ENCODE peak calls at places on chromosomes 3 and 15, in nine cellular contexts. O, Z, J, H, B, N, L, U and R are unnamed samples.

GRCh38 chr3:189394599-189395121 is 222.9 kb downstream of the TPRG1 start:
- DNase-seq in U (no peak), L (no peak), N (no peak), J (no peak), H (no peak), O (no peak), B (no peak), Z (no peak), R (no peak)

GRCh38 chr3:99330924-99331532 is 307.4 kb upstream of the COL8A1 start:
- DNase-seq in L (no peak), N (no peak), B (no peak), J (no peak), H (no peak), U (no peak), O (peak), Z (peak), R (no peak)

GRCh38 chr15:40815042-40815678 is 7.9 kb upstream of the DNAJC17 start:
- DNase-seq in L (no peak), O (no peak), B (no peak), U (no peak), Z (no peak), J (no peak), N (no peak), H (no peak), R (no peak)

GRCh38 chr3:12868039-12869024 is 27.0 kb upstream of the RPL32 start:
- DNase-seq in Z (peak), L (peak), O (peak), H (peak), J (peak), B (peak), U (peak), N (peak), R (peak)

GRCh38 chr3:142115927-142116668 is 33.2 kb downstream of the TFDP2 start:
- DNase-seq in O (no peak), B (no peak), Z (no peak), J (no peak), H (no peak), N (no peak), U (no peak), L (peak), R (no peak)

GRCh38 chr3:33061782-33062181 is 35.2 kb downstream of the GLB1 start:
- DNase-seq in U (no peak), N (peak), J (peak), L (peak), H (no peak), O (peak), Z (peak), B (peak), R (no peak)

GRCh38 chr3:153138267-153139210 is 23.5 kb upstream of the RAP2B start:
- DNase-seq in N (peak), B (peak), H (peak), O (peak), L (peak), Z (peak), U (peak), J (peak), R (peak)

GRCh38 chr15:43370310-43370974 is 401 bp downstream of the ZSCAN29 start:
- DNase-seq in O (peak), L (peak), B (no peak), Z (peak), H (peak), J (peak), N (no peak), U (peak), R (no peak)

GRCh38 chr3:123365450-123366143 is 83.3 kb downstream of the ADCY5 start:
- DNase-seq in U (no peak), Z (no peak), L (no peak), N (no peak), B (no peak), H (no peak), J (no peak), O (no peak), R (peak)

GRCh38 chr15:70318996-70319465 is 221.3 kb upstream of the TLE3 start:
- DNase-seq in H (peak), N (peak), U (no peak), B (peak), L (peak), J (no peak), Z (peak), O (peak), R (no peak)

GRCh38 chr3:99568936-99569335 is 69.5 kb upstream of the COL8A1 start:
- DNase-seq in L (no peak), N (no peak), Z (no peak), U (no peak), O (no peak), B (no peak), H (no peak), J (no peak), R (no peak)

GRCh38 chr3:25820372-25820771 is 30.5 kb downstream of the OXSM start:
- DNase-seq in Z (peak), L (peak), N (peak), J (no peak), U (no peak), B (peak), O (peak), H (no peak), R (peak)

GRCh38 chr3:153242900-153243299 is 80.9 kb downstream of the RAP2B start:
- DNase-seq in N (no peak), O (no peak), J (peak), B (no peak), U (no peak), H (no peak), Z (no peak), L (no peak), R (no peak)

GRCh38 chr3:189276481-189277190 is 104.9 kb downstream of the TPRG1 start:
- DNase-seq in L (peak), N (peak), J (no peak), O (peak), Z (peak), U (no peak), B (no peak), H (peak), R (no peak)

GRCh38 chr15:75230524-75231371 is 27.4 kb upstream of the GOLGA6C start:
- DNase-seq in O (no peak), Z (no peak), B (no peak), L (no peak), U (peak), H (peak), N (no peak), J (no peak), R (no peak)

GRCh38 chr3:62951037-62951613 is 75.9 kb upstream of the CADPS start:
- DNase-seq in B (no peak), U (no peak), O (no peak), L (no peak), H (no peak), J (no peak), Z (no peak), N (no peak), R (no peak)

GRCh38 chr3:35708394-35708793 is 69.1 kb downstream of the ARPP21 start:
- DNase-seq in U (no peak), N (no peak), L (no peak), Z (no peak), H (no peak), B (no peak), J (no peak), O (no peak), R (no peak)

GRCh38 chr3:38150780-38151528 is 12.5 kb downstream of the MYD88 start:
- DNase-seq in O (no peak), L (no peak), B (no peak), H (no peak), U (no peak), Z (no peak), N (no peak), J (peak), R (no peak)
- TF ChIP-seq CTCF in O (peak), L (no peak), B (peak), H (no peak), U (no peak), Z (no peak), N (peak), J (no peak), R (no peak)

GRCh38 chr3:50430950-50431435 is 71.7 kb upstream of the TMEM115 start:
- DNase-seq in B (peak), H (no peak), N (peak), U (no peak), L (no peak), J (no peak), O (no peak), Z (no peak), R (no peak)

GRCh38 chr3:50427255-50427654 is 67.9 kb upstream of the TMEM115 start:
- DNase-seq in O (no peak), N (no peak), L (no peak), Z (no peak), U (no peak), H (no peak), B (no peak), J (no peak), R (no peak)

GRCh38 chr3:50430186-50430585 is 70.9 kb upstream of the TMEM115 start:
- DNase-seq in Z (no peak), O (no peak), J (no peak), N (no peak), U (no peak), L (no peak), H (no peak), B (no peak), R (no peak)

GRCh38 chr3:50423543-50423942 is 64.2 kb upstream of the TMEM115 start:
- DNase-seq in O (no peak), U (no peak), N (no peak), H (no peak), Z (no peak), B (no peak), J (no peak), L (no peak), R (no peak)

GRCh38 chr3:50428007-50428633 is 68.8 kb upstream of the TMEM115 start:
- DNase-seq in U (no peak), B (no peak), N (no peak), Z (no peak), L (no peak), J (peak), H (no peak), O (no peak), R (peak)
- TF ChIP-seq CTCF in U (no peak), B (peak), N (no peak), Z (no peak), L (no peak), J (no peak), H (no peak), O (peak), R (no peak)

GRCh38 chr3:69385723-69386483 is at the start of gene FRMD4B:
- DNase-seq in B (no peak), J (peak), H (peak), L (peak), Z (peak), U (peak), O (no peak), N (no peak), R (peak)
- TF ChIP-seq CTCF in B (no peak), J (peak), H (no peak), L (no peak), Z (no peak), U (no peak), O (peak), N (peak), R (no peak)

DNA sequence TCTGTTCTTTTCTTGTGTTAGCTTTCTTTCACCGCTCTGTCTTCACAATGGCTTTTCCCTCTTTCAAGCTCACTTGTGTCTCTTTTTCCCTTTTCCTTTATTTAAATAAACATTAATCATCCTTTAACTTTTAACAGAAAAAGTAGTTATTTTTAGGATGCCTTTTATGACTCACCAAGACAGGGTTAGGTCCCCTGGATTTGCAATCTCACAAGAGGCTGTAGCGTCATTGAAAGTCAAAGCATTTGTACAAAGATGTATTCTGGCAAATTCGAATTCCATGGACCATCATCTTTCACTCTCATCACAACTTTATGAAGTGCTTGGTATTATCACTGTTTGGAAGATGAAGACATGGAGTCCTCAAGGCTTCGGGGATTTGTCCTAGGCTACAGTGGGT is 34.8 kb upstream of the MCTP2 start:
- DNase-seq in B (no peak), O (no peak), J (no peak), L (no peak), H (no peak), N (no peak), U (no peak), Z (no peak), R (no peak)
- TF ChIP-seq CTCF in B (no peak), O (no peak), J (no peak), L (no peak), H (no peak), N (no peak), U (no peak), Z (no peak), R (no peak)

GRCh38 chr3:72260590-72260914 is 475.6 kb upstream of the PROK2 start:
- DNase-seq in B (no peak), J (no peak), H (no peak), L (no peak), U (no peak), O (no peak), Z (no peak), N (no peak), R (no peak)
- TF ChIP-seq CTCF in B (no peak), J (no peak), H (no peak), L (no peak), U (no peak), O (no peak), Z (no peak), N (no peak), R (no peak)

DNA sequence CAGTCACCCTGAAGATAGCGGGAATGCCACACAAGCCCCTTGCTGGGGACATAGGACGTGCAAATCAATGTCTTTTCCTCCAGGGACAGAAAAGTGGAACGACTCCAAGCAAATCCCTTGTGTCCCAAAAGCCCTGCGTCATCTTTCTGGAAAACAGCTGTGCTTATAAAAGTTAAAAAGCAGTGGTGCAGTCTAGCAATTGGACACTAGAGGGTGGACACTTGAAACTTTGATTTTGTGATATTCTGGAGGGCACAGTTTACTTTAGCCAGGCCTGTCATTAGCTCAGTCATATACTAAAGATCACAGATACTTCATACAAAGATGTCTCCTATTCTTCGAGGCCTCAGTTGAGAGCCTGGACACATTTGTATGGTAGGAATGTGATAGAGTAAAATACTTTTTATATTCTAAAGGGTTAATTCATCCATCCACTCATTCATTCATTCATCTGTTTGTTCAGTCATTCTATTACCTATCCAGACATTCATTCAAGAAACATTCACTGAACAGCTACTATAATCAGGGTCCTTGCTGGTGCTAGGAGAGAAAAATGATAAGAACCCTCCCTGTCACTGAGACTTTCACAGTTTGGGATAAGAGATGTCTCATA is 63.8 kb upstream of the ANKRD34C start:
- DNase-seq in H (no peak), Z (no peak), N (no peak), L (peak), O (peak), U (no peak), B (peak), J (no peak), R (no peak)
- TF ChIP-seq CTCF in H (no peak), Z (peak), N (peak), L (peak), O (peak), U (no peak), B (peak), J (no peak), R (peak)

GRCh38 chr3:42557849-42558248 is 23.9 kb downstream of the SEC22C start:
- DNase-seq in J (peak), N (no peak), Z (no peak), B (no peak), L (no peak), O (no peak), H (no peak), U (no peak), R (no peak)
- TF ChIP-seq CTCF in J (peak), N (no peak), Z (no peak), B (peak), L (no peak), O (peak), H (no peak), U (no peak), R (no peak)

GRCh38 chr3:156816794-156817741 is 9.1 kb upstream of the LEKR1 start:
- DNase-seq in J (peak), O (peak), Z (peak), B (peak), L (peak), N (peak), H (peak), U (peak), R (peak)
- TF ChIP-seq CTCF in J (no peak), O (no peak), Z (no peak), B (no peak), L (peak), N (peak), H (no peak), U (no peak), R (no peak)

DNA sequence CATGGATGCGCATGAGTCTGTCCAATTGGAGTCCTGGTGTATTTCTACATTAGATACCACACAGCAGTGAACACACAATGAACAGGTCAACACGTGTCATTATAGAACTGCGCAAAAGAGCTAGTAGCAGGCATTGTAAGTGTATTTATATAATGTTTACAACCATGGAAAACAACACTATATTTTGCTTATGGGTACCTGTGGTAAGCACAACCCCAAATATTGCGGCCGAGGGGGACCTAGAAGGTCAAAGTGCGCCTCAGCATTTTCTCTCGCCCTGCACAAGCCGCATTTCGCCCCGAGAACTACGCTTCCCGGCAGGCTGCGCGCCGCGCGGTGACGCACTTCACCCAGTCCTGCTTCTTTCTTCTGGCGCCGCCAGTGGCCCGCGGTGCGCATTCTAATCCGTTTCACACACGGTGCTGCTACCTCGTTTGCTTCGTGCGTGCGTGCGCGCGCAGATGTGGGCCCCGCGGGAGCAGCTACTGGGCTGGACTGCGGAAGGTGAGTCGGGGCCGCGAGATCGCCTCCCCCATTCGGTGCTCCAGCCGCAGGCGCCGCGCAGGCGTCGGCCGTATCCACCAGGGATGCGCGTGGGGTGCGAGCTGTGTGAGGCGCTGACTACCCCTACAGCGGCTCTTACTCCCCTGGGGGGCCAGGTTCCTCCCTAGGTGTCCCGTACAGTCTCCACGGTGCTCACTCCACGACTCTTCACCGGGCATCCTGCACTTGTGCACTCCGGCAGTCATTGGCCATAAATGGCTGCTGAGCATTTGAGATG is at the start of gene ZNF589:
- DNase-seq in J (peak), B (peak), U (peak), L (peak), N (peak), Z (peak), O (peak), H (peak), R (peak)
- TF ChIP-seq CTCF in J (peak), B (no peak), U (no peak), L (peak), N (peak), Z (peak), O (peak), H (peak), R (no peak)